ENCODE peak calls at places on chromosome 4, in ten cellular contexts. A is EH, K is astrocyte of the spinal cord, J is RKO, D is left ventricle myocardium superior, E is RWPE1, H is choroid plexus epithelial cell, M is brain microvascular endothelial cell, G is psoas muscle, S is iPS-NIHi11. N is an unnamed sample.

GRCh38 chr4:63218837-63219236 is 1190.4 kb downstream of the TECRL start:
- DNase-seq in K (no peak), A (no peak), E (no peak), D (no peak), J (no peak), H (no peak), G (no peak), M (no peak), S (peak), N (no peak)

GRCh38 chr4:102759835-102760644 is 728 bp downstream of the MANBA start:
- DNase-seq in D (no peak), E (peak), G (no peak), M (peak), A (peak), K (peak), J (peak), H (peak), S (no peak), N (peak)

GRCh38 chr4:159210975-159211374 is 108.1 kb downstream of the RAPGEF2 start:
- DNase-seq in G (no peak), E (no peak), A (no peak), M (no peak), K (no peak), J (no peak), D (no peak), S (no peak), H (no peak), N (no peak)

GRCh38 chr4:8534129-8534528 is 46.1 kb upstream of the GPR78 start:
- DNase-seq in M (peak), D (no peak), E (peak), G (no peak), H (peak), J (no peak), S (peak), K (peak), A (peak), N (peak)

GRCh38 chr4:141375855-141376254 is 155.2 kb downstream of the ZNF330 start:
- DNase-seq in H (peak), E (peak), M (peak), J (peak), G (no peak), K (peak), D (no peak), A (peak), S (peak), N (peak)

GRCh38 chr4:89226665-89227572 is 80.7 kb downstream of the GPRIN3 start:
- DNase-seq in K (peak), G (peak), J (peak), D (peak), E (peak), H (peak), S (peak), M (peak), A (peak), N (peak)

GRCh38 chr4:118760092-118760491 is 74.9 kb downstream of the METTL14 start:
- DNase-seq in S (no peak), M (no peak), H (no peak), K (no peak), D (no peak), E (no peak), G (no peak), J (no peak), A (no peak), N (no peak)

GRCh38 chr4:87235020-87235671 is 14.7 kb upstream of the KLHL8 start:
- DNase-seq in K (no peak), A (peak), S (no peak), G (no peak), J (peak), D (no peak), M (peak), H (no peak), E (no peak), N (peak)

GRCh38 chr4:26048378-26048882 is 134.4 kb downstream of the SMIM20 start:
- DNase-seq in D (peak), S (no peak), K (peak), E (peak), G (peak), H (peak), M (peak), J (no peak), A (peak), N (no peak)

GRCh38 chr4:38583102-38583501 is 80.9 kb upstream of the KLF3 start:
- DNase-seq in J (no peak), H (peak), M (no peak), E (no peak), D (no peak), A (no peak), S (no peak), K (peak), G (no peak), N (peak)

N was measured in OCI-M1.